ENCODE peak calls at places on chromosome 6, in five cellular contexts. B is SK-N-SH; Z is effector memory CD4-positive, alpha-beta T cell; U is fibroblast of lung; S is kidney. W is an unnamed sample.
A peak's percentile ranks its signal among the peaks of the same experiment; 100 is the strongest.

GRCh38 chr6:170449835-170450753 is 103.0 kb downstream of the PSMB1 start:
- DNase-seq in B (no peak), Z (no peak), U (no peak), S (no peak), W (no peak)

GRCh38 chr6:139839506-139840156 is 465.2 kb upstream of the CITED2 start:
- DNase-seq in B (no peak), Z (no peak), U (no peak), S (no peak), W (no peak)

GRCh38 chr6:109718991-109719390 is 27.9 kb downstream of the FIG4 start:
- DNase-seq in B (no peak), Z (no peak), U (peak; percentile 17), S (peak; percentile 35), W (no peak)

GRCh38 chr6:143227675-143228074 is 167.0 kb downstream of the AIG1 start:
- DNase-seq in B (no peak), Z (no peak), U (no peak), S (no peak), W (no peak)

GRCh38 chr6:15357832-15358231 is 112.0 kb downstream of the JARID2 start:
- DNase-seq in B (no peak), Z (no peak), U (no peak), S (no peak), W (no peak)

GRCh38 chr6:169406034-169406433 is 152.4 kb upstream of the THBS2 start:
- DNase-seq in B (no peak), Z (no peak), U (no peak), S (no peak), W (no peak)

GRCh38 chr6:139243531-139243930 is 48.3 kb downstream of the TXLNB start:
- DNase-seq in B (no peak), Z (no peak), U (peak; percentile 78), S (no peak), W (no peak)

GRCh38 chr6:137666202-137666774 is 172.1 kb upstream of the OLIG3 start:
- DNase-seq in B (no peak), Z (no peak), U (no peak), S (no peak), W (no peak)

GRCh38 chr6:32116674-32117073 is 7.5 kb upstream of the TNXB start:
- DNase-seq in B (peak; percentile 64), Z (no peak), U (no peak), S (no peak), W (no peak)

GRCh38 chr6:148144917-148145521 is 197.6 kb upstream of the SASH1 start:
- DNase-seq in B (peak; percentile 32), Z (peak; percentile 35), U (peak; percentile 76), S (no peak), W (peak; percentile 87)

GRCh38 chr6:147950623-147950987 is 392.0 kb upstream of the SASH1 start:
- DNase-seq in B (no peak), Z (no peak), U (peak; percentile 81), S (no peak), W (no peak)

GRCh38 chr6:40348591-40348990 is 238.6 kb downstream of the LRFN2 start:
- DNase-seq in B (peak; percentile 14), Z (no peak), U (no peak), S (no peak), W (no peak)

GRCh38 chr6:118146584-118146983 is 239.5 kb downstream of the SLC35F1 start:
- DNase-seq in B (no peak), Z (no peak), U (peak; percentile 4), S (no peak), W (no peak)

GRCh38 chr6:150616581-150616980 is 16.9 kb downstream of the PLEKHG1 start:
- DNase-seq in B (no peak), Z (no peak), U (no peak), S (no peak), W (no peak)

GRCh38 chr6:150620244-150620643 is 20.6 kb downstream of the PLEKHG1 start:
- DNase-seq in B (no peak), Z (no peak), U (no peak), S (no peak), W (no peak)

GRCh38 chr6:150615967-150616366 is 16.3 kb downstream of the PLEKHG1 start:
- DNase-seq in B (no peak), Z (no peak), U (no peak), S (no peak), W (no peak)

GRCh38 chr6:150617062-150617461 is 17.4 kb downstream of the PLEKHG1 start:
- DNase-seq in B (no peak), Z (no peak), U (no peak), S (no peak), W (no peak)

DNA sequence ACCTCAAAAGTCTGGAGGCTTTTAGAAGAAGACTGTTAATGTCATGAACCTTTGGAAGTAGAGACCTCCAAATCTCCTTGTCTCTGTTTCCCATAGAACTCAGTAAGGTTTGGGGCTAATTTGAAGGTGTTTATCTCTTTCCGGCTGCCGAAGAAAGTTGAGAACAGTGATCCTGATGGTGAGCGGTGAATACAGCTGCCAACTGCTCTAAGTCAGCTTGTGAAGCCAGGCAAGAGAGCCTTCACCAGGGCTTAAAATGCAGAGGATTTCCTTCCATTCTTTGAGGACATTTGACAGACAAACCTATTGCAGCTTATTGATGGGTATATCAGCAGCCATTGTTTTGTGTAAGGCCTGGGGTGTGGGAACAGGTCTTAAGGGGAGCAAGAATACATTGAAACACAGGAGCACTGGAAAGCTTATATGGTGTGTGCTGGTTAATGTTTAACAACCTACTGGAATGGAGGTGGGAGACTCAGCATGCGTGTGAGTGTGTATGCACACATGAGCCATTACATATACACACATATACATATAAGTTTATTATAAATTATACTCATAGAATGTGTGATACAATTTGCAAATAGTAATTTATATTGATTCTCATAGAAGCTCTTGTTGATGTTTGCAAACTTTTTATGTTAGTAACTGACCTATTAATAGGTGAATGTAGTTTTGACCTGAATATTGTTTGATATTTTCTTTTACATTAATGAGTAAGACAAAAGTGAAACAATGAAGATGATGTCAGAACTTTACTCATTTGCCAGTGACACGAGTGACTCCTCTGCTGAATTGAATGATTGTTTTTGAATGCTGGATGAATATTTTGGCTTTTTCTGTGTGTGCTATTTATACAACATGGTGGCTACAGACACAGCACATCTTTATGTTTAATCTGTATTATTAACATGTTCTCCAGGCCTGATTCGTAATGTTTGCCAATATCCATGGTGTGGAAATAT is 18.1 kb downstream of the PLEKHG1 start:
- DNase-seq in B (no peak), Z (no peak), U (no peak), S (no peak), W (no peak)
- H3K4me1 ChIP-seq in B (no peaks in the 10 kb centered on the region), Z (no peaks in the 10 kb centered on the region), U (no peaks in the 10 kb centered on the region), S (no peaks in the 10 kb centered on the region), W (no peaks in the 10 kb centered on the region)

GRCh38 chr6:158852312-158853071 is 33.3 kb upstream of the EZR start:
- DNase-seq in B (no peak), Z (no peak), U (no peak), S (no peak), W (no peak)
- H3K27ac ChIP-seq in B (no peak overlapping the region), Z (peak overlapping the region; percentile 93), U (no peak overlapping the region), S (no peak overlapping the region), W (no peak overlapping the region)

DNA sequence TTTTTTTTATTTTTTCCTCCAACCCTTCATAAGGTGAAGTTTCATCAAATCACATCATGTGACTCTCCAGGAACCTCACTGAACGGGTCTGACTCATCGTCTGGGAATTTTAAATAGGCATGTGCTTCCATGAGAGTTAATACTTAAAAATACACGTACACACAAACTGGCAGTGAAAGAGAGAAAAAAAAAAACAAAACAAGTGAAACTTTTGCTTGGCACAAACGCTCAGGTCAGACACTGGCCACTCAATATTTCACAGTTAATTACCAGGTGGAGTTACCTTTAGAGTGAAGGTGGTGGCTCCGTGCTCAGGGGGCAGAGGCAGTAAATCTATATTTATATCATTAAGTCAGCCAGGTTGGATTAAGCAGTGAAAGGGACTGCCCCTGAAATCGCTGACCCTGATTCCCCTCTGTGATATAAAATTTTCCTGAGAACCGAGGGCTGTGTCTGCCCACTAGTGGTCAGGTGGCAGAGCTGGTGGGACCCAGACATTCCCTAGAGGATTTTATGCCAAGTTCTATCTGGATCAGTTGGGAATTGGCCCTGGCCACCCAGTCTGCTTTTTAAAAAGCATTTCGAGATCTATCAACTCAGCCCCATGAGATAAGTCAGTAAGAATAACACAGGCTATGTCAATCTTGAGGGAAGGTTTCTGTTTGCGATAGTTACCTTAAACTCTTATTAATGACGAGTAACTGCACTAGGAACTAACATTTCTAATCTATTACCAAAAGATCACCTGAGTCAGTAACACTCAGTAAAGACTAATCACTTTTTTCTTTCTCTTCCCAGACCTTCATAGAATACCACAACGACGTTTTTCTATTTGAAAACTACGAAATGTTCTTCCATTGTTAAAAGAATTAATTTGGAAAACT is 259.1 kb downstream of the HDGFL1 start:
- DNase-seq in B (peak; percentile 72), Z (no peak), U (peak; percentile 93), S (peak; percentile 75), W (no peak)
- H3K4me3 ChIP-seq in B (peak overlapping the region; percentile 51), Z (no peak overlapping the region), U (no peak overlapping the region), S (peak overlapping the region; percentile 32), W (peak overlapping the region; percentile 6)

GRCh38 chr6:13407709-13408695 is 79.4 kb downstream of the GFOD1 start:
- DNase-seq in B (no peak), Z (no peak), U (peak; percentile 91), S (no peak), W (no peak)

GRCh38 chr6:13404892-13405254 is 76.5 kb upstream of the TBC1D7 start:
- DNase-seq in B (no peak), Z (no peak), U (no peak), S (no peak), W (no peak)

GRCh38 chr6:13406051-13406477 is 77.7 kb upstream of the TBC1D7 start:
- DNase-seq in B (no peak), Z (no peak), U (no peak), S (no peak), W (no peak)

GRCh38 chr6:13407368-13407708 is 79.0 kb upstream of the TBC1D7 start:
- DNase-seq in B (no peak), Z (no peak), U (no peak), S (no peak), W (no peak)

DNA sequence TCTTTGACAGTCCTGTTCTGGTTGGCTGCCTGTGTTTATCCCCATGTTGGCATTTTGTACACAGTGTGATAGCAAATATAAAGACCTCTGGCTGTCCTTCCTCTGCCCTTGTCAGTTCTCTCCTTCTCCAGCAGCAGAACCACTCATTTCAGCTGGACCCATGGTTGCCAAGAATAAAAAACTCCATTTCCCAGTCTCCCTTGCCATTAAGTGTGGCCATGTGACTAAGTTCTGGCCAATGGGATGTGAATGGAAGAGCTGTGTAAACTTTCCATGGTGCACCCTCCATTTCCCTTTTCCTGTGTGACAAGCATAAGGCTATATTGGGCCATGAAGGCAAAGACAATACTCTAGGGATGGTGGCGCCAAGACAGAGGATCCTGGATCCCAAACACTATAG is 78.4 kb upstream of the TBC1D7 start:
- DNase-seq in B (no peak), Z (no peak), U (no peak), S (no peak), W (no peak)
- H3K4me1 ChIP-seq in B (peaks cover 11% of the 10 kb centered on the region), Z (no peaks in the 10 kb centered on the region), U (peaks cover 18% of the 10 kb centered on the region), S (peaks cover 3% of the 10 kb centered on the region), W (peaks cover 5% of the 10 kb centered on the region)

GRCh38 chr6:9521152-9521530 is 893.7 kb downstream of the TFAP2A start:
- DNase-seq in B (no peak), Z (no peak), U (no peak), S (no peak), W (no peak)
- H3K27ac ChIP-seq in B (peak overlapping the region; percentile 72), Z (no peak overlapping the region), U (no peak overlapping the region), S (no peak overlapping the region), W (no peak overlapping the region)